ENCODE peak calls at places on chromosomes 12 and 14, in ten cellular contexts. One of them, this sample, is unnamed.

GRCh38 chr12:42846782-42847181 is 257.2 kb upstream of the PRICKLE1 start:
- DNase-seq in left colon: no peak
- DNase-seq in amniotic stem cell: no peak
- DNase-seq in HEK293T: no peak
- DNase-seq in activated T-helper 1 cell treated with anti-CD3 and anti-CD28 coated beads, Interleukin-2, amount 50 U/mL, for 16 hours: no peak
- DNase-seq in stimulated activated CD8-positive, alpha-beta memory T cell treated with anti-CD3 and anti-CD28 coated beads, Interleukin-4, amount 100 ng/mL, for 4 hours: no peak
- DNase-seq in hippocampal formation: no peak
- DNase-seq in activated CD8-positive, alpha-beta T cell treated with anti-CD3 and anti-CD28 coated beads, Interleukin-2, amount 10 ng/mL, durations not matched to agents 7 days and 5 days: no peak
- DNase-seq in activated CD4-positive, CD25-positive, alpha-beta regulatory T cell: no peak
- DNase-seq in aorta: no peak
- DNase-seq in this sample: no peak

GRCh38 chr12:111322336-111323250 is 46.3 kb downstream of the PHETA1 start:
- DNase-seq in left colon: no peak
- DNase-seq in stimulated activated CD8-positive, alpha-beta memory T cell treated with anti-CD3 and anti-CD28 coated beads, Interleukin-4, amount 100 ng/mL, for 4 hours: no peak
- DNase-seq in activated CD4-positive, CD25-positive, alpha-beta regulatory T cell: no peak
- DNase-seq in activated CD8-positive, alpha-beta T cell treated with anti-CD3 and anti-CD28 coated beads, Interleukin-2, amount 10 ng/mL, durations not matched to agents 7 days and 5 days: no peak
- DNase-seq in hippocampal formation: no peak
- DNase-seq in aorta: no peak
- DNase-seq in HEK293T: no peak
- DNase-seq in activated T-helper 1 cell treated with anti-CD3 and anti-CD28 coated beads, Interleukin-2, amount 50 U/mL, for 16 hours: no peak
- DNase-seq in amniotic stem cell: no peak
- DNase-seq in this sample: no peak

GRCh38 chr14:90489306-90489705 is 92.5 kb downstream of the CALM1 start:
- DNase-seq in stimulated activated CD8-positive, alpha-beta memory T cell treated with anti-CD3 and anti-CD28 coated beads, Interleukin-4, amount 100 ng/mL, for 4 hours: no peak
- DNase-seq in activated CD4-positive, CD25-positive, alpha-beta regulatory T cell: no peak
- DNase-seq in hippocampal formation: no peak
- DNase-seq in amniotic stem cell: no peak
- DNase-seq in aorta: no peak
- DNase-seq in HEK293T: no peak
- DNase-seq in activated T-helper 1 cell treated with anti-CD3 and anti-CD28 coated beads, Interleukin-2, amount 50 U/mL, for 16 hours: no peak
- DNase-seq in activated CD8-positive, alpha-beta T cell treated with anti-CD3 and anti-CD28 coated beads, Interleukin-2, amount 10 ng/mL, durations not matched to agents 7 days and 5 days: no peak
- DNase-seq in left colon: no peak
- DNase-seq in this sample: no peak

GRCh38 chr12:77406131-77406905 is 340.9 kb upstream of the E2F7 start:
- DNase-seq in amniotic stem cell: no peak
- DNase-seq in HEK293T: no peak
- DNase-seq in aorta: no peak
- DNase-seq in stimulated activated CD8-positive, alpha-beta memory T cell treated with anti-CD3 and anti-CD28 coated beads, Interleukin-4, amount 100 ng/mL, for 4 hours: no peak
- DNase-seq in left colon: no peak
- DNase-seq in activated CD4-positive, CD25-positive, alpha-beta regulatory T cell: no peak
- DNase-seq in hippocampal formation: no peak
- DNase-seq in activated T-helper 1 cell treated with anti-CD3 and anti-CD28 coated beads, Interleukin-2, amount 50 U/mL, for 16 hours: no peak
- DNase-seq in activated CD8-positive, alpha-beta T cell treated with anti-CD3 and anti-CD28 coated beads, Interleukin-2, amount 10 ng/mL, durations not matched to agents 7 days and 5 days: no peak
- DNase-seq in this sample: no peak

GRCh38 chr12:28699029-28699428 is 450.0 kb upstream of the FAR2 start:
- DNase-seq in stimulated activated CD8-positive, alpha-beta memory T cell treated with anti-CD3 and anti-CD28 coated beads, Interleukin-4, amount 100 ng/mL, for 4 hours: no peak
- DNase-seq in HEK293T: no peak
- DNase-seq in amniotic stem cell: no peak
- DNase-seq in activated T-helper 1 cell treated with anti-CD3 and anti-CD28 coated beads, Interleukin-2, amount 50 U/mL, for 16 hours: no peak
- DNase-seq in activated CD8-positive, alpha-beta T cell treated with anti-CD3 and anti-CD28 coated beads, Interleukin-2, amount 10 ng/mL, durations not matched to agents 7 days and 5 days: no peak
- DNase-seq in left colon: no peak
- DNase-seq in hippocampal formation: no peak
- DNase-seq in aorta: no peak
- DNase-seq in activated CD4-positive, CD25-positive, alpha-beta regulatory T cell: no peak
- DNase-seq in this sample: no peak

GRCh38 chr12:104906695-104907094 is 51.4 kb downstream of the SLC41A2 start:
- DNase-seq in hippocampal formation: no peak
- DNase-seq in aorta: no peak
- DNase-seq in amniotic stem cell: no peak
- DNase-seq in HEK293T: no peak
- DNase-seq in activated T-helper 1 cell treated with anti-CD3 and anti-CD28 coated beads, Interleukin-2, amount 50 U/mL, for 16 hours: no peak
- DNase-seq in activated CD4-positive, CD25-positive, alpha-beta regulatory T cell: no peak
- DNase-seq in left colon: no peak
- DNase-seq in stimulated activated CD8-positive, alpha-beta memory T cell treated with anti-CD3 and anti-CD28 coated beads, Interleukin-4, amount 100 ng/mL, for 4 hours: no peak
- DNase-seq in activated CD8-positive, alpha-beta T cell treated with anti-CD3 and anti-CD28 coated beads, Interleukin-2, amount 10 ng/mL, durations not matched to agents 7 days and 5 days: no peak
- DNase-seq in this sample: no peak

GRCh38 chr14:38207830-38208815 is at the start of gene SSTR1:
- DNase-seq in activated T-helper 1 cell treated with anti-CD3 and anti-CD28 coated beads, Interleukin-2, amount 50 U/mL, for 16 hours: no peak
- DNase-seq in left colon: peak
- DNase-seq in amniotic stem cell: no peak
- DNase-seq in hippocampal formation: no peak
- DNase-seq in HEK293T: no peak
- DNase-seq in stimulated activated CD8-positive, alpha-beta memory T cell treated with anti-CD3 and anti-CD28 coated beads, Interleukin-4, amount 100 ng/mL, for 4 hours: no peak
- DNase-seq in activated CD8-positive, alpha-beta T cell treated with anti-CD3 and anti-CD28 coated beads, Interleukin-2, amount 10 ng/mL, durations not matched to agents 7 days and 5 days: no peak
- DNase-seq in activated CD4-positive, CD25-positive, alpha-beta regulatory T cell: no peak
- DNase-seq in aorta: peak
- DNase-seq in this sample: no peak

GRCh38 chr14:104938960-104939359 is 14.3 kb downstream of the PLD4 start:
- DNase-seq in aorta: no peak
- DNase-seq in activated T-helper 1 cell treated with anti-CD3 and anti-CD28 coated beads, Interleukin-2, amount 50 U/mL, for 16 hours: no peak
- DNase-seq in activated CD8-positive, alpha-beta T cell treated with anti-CD3 and anti-CD28 coated beads, Interleukin-2, amount 10 ng/mL, durations not matched to agents 7 days and 5 days: no peak
- DNase-seq in stimulated activated CD8-positive, alpha-beta memory T cell treated with anti-CD3 and anti-CD28 coated beads, Interleukin-4, amount 100 ng/mL, for 4 hours: no peak
- DNase-seq in amniotic stem cell: no peak
- DNase-seq in left colon: no peak
- DNase-seq in activated CD4-positive, CD25-positive, alpha-beta regulatory T cell: no peak
- DNase-seq in HEK293T: no peak
- DNase-seq in hippocampal formation: no peak
- DNase-seq in this sample: no peak

GRCh38 chr12:21353487-21353886 is 18.8 kb upstream of the SLCO1A2 start:
- DNase-seq in stimulated activated CD8-positive, alpha-beta memory T cell treated with anti-CD3 and anti-CD28 coated beads, Interleukin-4, amount 100 ng/mL, for 4 hours: no peak
- DNase-seq in HEK293T: no peak
- DNase-seq in left colon: no peak
- DNase-seq in activated CD8-positive, alpha-beta T cell treated with anti-CD3 and anti-CD28 coated beads, Interleukin-2, amount 10 ng/mL, durations not matched to agents 7 days and 5 days: no peak
- DNase-seq in hippocampal formation: no peak
- DNase-seq in aorta: no peak
- DNase-seq in amniotic stem cell: no peak
- DNase-seq in activated CD4-positive, CD25-positive, alpha-beta regulatory T cell: no peak
- DNase-seq in activated T-helper 1 cell treated with anti-CD3 and anti-CD28 coated beads, Interleukin-2, amount 50 U/mL, for 16 hours: no peak
- DNase-seq in this sample: no peak

GRCh38 chr14:49933128-49933527 is 40.2 kb downstream of the ARF6 start:
- DNase-seq in amniotic stem cell: no peak
- DNase-seq in activated T-helper 1 cell treated with anti-CD3 and anti-CD28 coated beads, Interleukin-2, amount 50 U/mL, for 16 hours: no peak
- DNase-seq in aorta: no peak
- DNase-seq in left colon: no peak
- DNase-seq in hippocampal formation: no peak
- DNase-seq in stimulated activated CD8-positive, alpha-beta memory T cell treated with anti-CD3 and anti-CD28 coated beads, Interleukin-4, amount 100 ng/mL, for 4 hours: no peak
- DNase-seq in HEK293T: no peak
- DNase-seq in activated CD4-positive, CD25-positive, alpha-beta regulatory T cell: no peak
- DNase-seq in activated CD8-positive, alpha-beta T cell treated with anti-CD3 and anti-CD28 coated beads, Interleukin-2, amount 10 ng/mL, durations not matched to agents 7 days and 5 days: no peak
- DNase-seq in this sample: no peak

GRCh38 chr14:91366749-91367148 is 50.9 kb downstream of the CCDC88C start:
- DNase-seq in left colon: no peak
- DNase-seq in stimulated activated CD8-positive, alpha-beta memory T cell treated with anti-CD3 and anti-CD28 coated beads, Interleukin-4, amount 100 ng/mL, for 4 hours: no peak
- DNase-seq in HEK293T: no peak
- DNase-seq in activated CD4-positive, CD25-positive, alpha-beta regulatory T cell: no peak
- DNase-seq in aorta: no peak
- DNase-seq in activated T-helper 1 cell treated with anti-CD3 and anti-CD28 coated beads, Interleukin-2, amount 50 U/mL, for 16 hours: no peak
- DNase-seq in amniotic stem cell: no peak
- DNase-seq in activated CD8-positive, alpha-beta T cell treated with anti-CD3 and anti-CD28 coated beads, Interleukin-2, amount 10 ng/mL, durations not matched to agents 7 days and 5 days: no peak
- DNase-seq in hippocampal formation: no peak
- DNase-seq in this sample: no peak

GRCh38 chr14:55188686-55189295 is 2.6 kb downstream of the DLGAP5 start:
- DNase-seq in activated T-helper 1 cell treated with anti-CD3 and anti-CD28 coated beads, Interleukin-2, amount 50 U/mL, for 16 hours: no peak
- DNase-seq in activated CD8-positive, alpha-beta T cell treated with anti-CD3 and anti-CD28 coated beads, Interleukin-2, amount 10 ng/mL, durations not matched to agents 7 days and 5 days: no peak
- DNase-seq in left colon: no peak
- DNase-seq in amniotic stem cell: no peak
- DNase-seq in stimulated activated CD8-positive, alpha-beta memory T cell treated with anti-CD3 and anti-CD28 coated beads, Interleukin-4, amount 100 ng/mL, for 4 hours: no peak
- DNase-seq in activated CD4-positive, CD25-positive, alpha-beta regulatory T cell: no peak
- DNase-seq in hippocampal formation: no peak
- DNase-seq in aorta: no peak
- DNase-seq in HEK293T: no peak
- DNase-seq in this sample: no peak

GRCh38 chr14:33932526-33933292 is 18.2 kb downstream of the EGLN3 start:
- DNase-seq in activated CD8-positive, alpha-beta T cell treated with anti-CD3 and anti-CD28 coated beads, Interleukin-2, amount 10 ng/mL, durations not matched to agents 7 days and 5 days: no peak
- DNase-seq in left colon: no peak
- DNase-seq in amniotic stem cell: no peak
- DNase-seq in hippocampal formation: no peak
- DNase-seq in stimulated activated CD8-positive, alpha-beta memory T cell treated with anti-CD3 and anti-CD28 coated beads, Interleukin-4, amount 100 ng/mL, for 4 hours: no peak
- DNase-seq in activated T-helper 1 cell treated with anti-CD3 and anti-CD28 coated beads, Interleukin-2, amount 50 U/mL, for 16 hours: no peak
- DNase-seq in activated CD4-positive, CD25-positive, alpha-beta regulatory T cell: no peak
- DNase-seq in aorta: no peak
- DNase-seq in HEK293T: no peak
- DNase-seq in this sample: no peak

GRCh38 chr14:61472025-61472672 is 150.8 kb downstream of the PRKCH start:
- DNase-seq in activated CD4-positive, CD25-positive, alpha-beta regulatory T cell: no peak
- DNase-seq in amniotic stem cell: peak
- DNase-seq in HEK293T: no peak
- DNase-seq in left colon: no peak
- DNase-seq in activated CD8-positive, alpha-beta T cell treated with anti-CD3 and anti-CD28 coated beads, Interleukin-2, amount 10 ng/mL, durations not matched to agents 7 days and 5 days: no peak
- DNase-seq in activated T-helper 1 cell treated with anti-CD3 and anti-CD28 coated beads, Interleukin-2, amount 50 U/mL, for 16 hours: no peak
- DNase-seq in stimulated activated CD8-positive, alpha-beta memory T cell treated with anti-CD3 and anti-CD28 coated beads, Interleukin-4, amount 100 ng/mL, for 4 hours: no peak
- DNase-seq in aorta: no peak
- DNase-seq in hippocampal formation: no peak
- DNase-seq in this sample: no peak

GRCh38 chr14:68404652-68405183 is 388.1 kb downstream of the ZFP36L1 start:
- DNase-seq in stimulated activated CD8-positive, alpha-beta memory T cell treated with anti-CD3 and anti-CD28 coated beads, Interleukin-4, amount 100 ng/mL, for 4 hours: no peak
- DNase-seq in aorta: no peak
- DNase-seq in left colon: no peak
- DNase-seq in amniotic stem cell: no peak
- DNase-seq in HEK293T: no peak
- DNase-seq in activated T-helper 1 cell treated with anti-CD3 and anti-CD28 coated beads, Interleukin-2, amount 50 U/mL, for 16 hours: no peak
- DNase-seq in activated CD4-positive, CD25-positive, alpha-beta regulatory T cell: no peak
- DNase-seq in activated CD8-positive, alpha-beta T cell treated with anti-CD3 and anti-CD28 coated beads, Interleukin-2, amount 10 ng/mL, durations not matched to agents 7 days and 5 days: no peak
- DNase-seq in hippocampal formation: no peak
- DNase-seq in this sample: no peak